ENCODE peak calls at places on chromosomes 12 and 14, in six cellular contexts. C is stomach, O is HL-60, Y is WERI-Rb-1, J is WTC11, I is thoracic aorta. E is an unnamed sample.

GRCh38 chr14:38442208-38442607 is 186.3 kb upstream of the CLEC14A start:
- DNase-seq in C (no peak), O (no peak), I (no peak), Y (no peak), J (no peak), E (no peak)

GRCh38 chr14:89247457-89248122 is 169.4 kb downstream of the FOXN3 start:
- DNase-seq in C (no peak), I (no peak), O (no peak), Y (no peak), J (no peak), E (no peak)

GRCh38 chr12:108689314-108690190 is 41.8 kb downstream of the CORO1C start:
- DNase-seq in O (peak), I (no peak), Y (no peak), C (no peak), J (no peak), E (no peak)

GRCh38 chr14:70018713-70019201 is 139.5 kb downstream of the SMOC1 start:
- DNase-seq in J (no peak), Y (no peak), I (no peak), O (no peak), C (peak), E (no peak)

GRCh38 chr14:105162374-105162979 is 6.1 kb downstream of the JAG2 start:
- DNase-seq in I (no peak), C (no peak), J (no peak), O (no peak), Y (no peak), E (peak)

GRCh38 chr12:7142057-7142644 is 12.0 kb downstream of the CLSTN3 start:
- DNase-seq in O (peak), I (no peak), J (peak), Y (peak), C (peak), E (peak)

GRCh38 chr12:63844391-63845341 is at the start of gene SRGAP1:
- DNase-seq in I (peak), Y (peak), O (peak), C (peak), J (no peak), E (peak)

GRCh38 chr12:132604108-132605054 is 6.0 kb downstream of the LRCOL1 start:
- DNase-seq in O (no peak), Y (peak), I (no peak), J (no peak), C (no peak), E (no peak)

GRCh38 chr12:22740656-22741350 is 115.8 kb downstream of the ETNK1 start:
- DNase-seq in I (no peak), Y (no peak), J (no peak), C (no peak), O (no peak), E (no peak)

GRCh38 chr12:4091001-4091789 is 182.4 kb upstream of the CCND2 start:
- DNase-seq in I (no peak), Y (no peak), C (no peak), O (peak), J (no peak), E (no peak)

GRCh38 chr12:120866143-120866542 is 38.0 kb downstream of the SPPL3 start:
- DNase-seq in C (no peak), Y (no peak), O (no peak), I (no peak), J (no peak), E (no peak)

GRCh38 chr12:13628067-13628466 is 353.3 kb downstream of the GRIN2B start:
- DNase-seq in C (no peak), J (peak), I (no peak), O (no peak), Y (no peak), E (no peak)

GRCh38 chr14:87994974-87995373 is 2.0 kb upstream of the GALC start:
- DNase-seq in J (no peak), O (peak), C (no peak), Y (no peak), I (no peak), E (peak)

GRCh38 chr12:85441740-85442139 is 161.7 kb downstream of the ALX1 start:
- DNase-seq in C (no peak), Y (peak), I (no peak), O (no peak), J (no peak), E (no peak)

GRCh38 chr14:104105071-104105821 is 19.7 kb downstream of the ASPG start:
- DNase-seq in Y (peak), I (no peak), O (no peak), J (peak), C (peak), E (no peak)

GRCh38 chr14:24392327-24393098 is 6.3 kb upstream of the NYNRIN start:
- DNase-seq in Y (no peak), I (no peak), O (no peak), J (no peak), C (no peak), E (no peak)
- TF ChIP-seq CTCF in Y (no peak), I (no peak), O (no peak), J (no peak), C (no peak), E (no peak)

DNA sequence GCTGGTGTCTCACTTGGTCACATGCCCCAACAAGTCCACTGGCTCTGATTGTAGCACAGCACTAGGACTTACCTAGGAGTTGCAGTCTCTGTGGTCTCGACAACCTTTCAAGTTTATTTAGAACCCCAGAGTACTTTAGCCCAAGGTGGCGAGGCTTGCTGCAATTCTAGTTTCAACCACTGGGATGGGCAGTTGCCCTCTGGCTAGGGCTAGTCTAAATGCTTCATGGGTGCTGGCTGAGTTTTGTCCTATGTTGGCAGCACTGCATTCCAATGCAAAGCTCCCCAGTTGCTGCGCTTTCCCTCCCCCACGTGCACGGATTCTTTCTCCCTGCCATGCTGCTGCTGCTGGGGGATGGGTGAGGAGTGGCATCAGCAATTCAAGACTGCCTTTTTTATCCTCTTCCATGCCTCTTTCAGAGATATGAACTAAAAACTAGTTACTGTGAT is 207.9 kb downstream of the SYNE2 start:
- DNase-seq in Y (peak), I (no peak), C (no peak), O (no peak), J (peak), E (no peak)
- TF ChIP-seq CTCF in Y (peak), I (no peak), C (peak), O (peak), J (peak), E (peak)

DNA sequence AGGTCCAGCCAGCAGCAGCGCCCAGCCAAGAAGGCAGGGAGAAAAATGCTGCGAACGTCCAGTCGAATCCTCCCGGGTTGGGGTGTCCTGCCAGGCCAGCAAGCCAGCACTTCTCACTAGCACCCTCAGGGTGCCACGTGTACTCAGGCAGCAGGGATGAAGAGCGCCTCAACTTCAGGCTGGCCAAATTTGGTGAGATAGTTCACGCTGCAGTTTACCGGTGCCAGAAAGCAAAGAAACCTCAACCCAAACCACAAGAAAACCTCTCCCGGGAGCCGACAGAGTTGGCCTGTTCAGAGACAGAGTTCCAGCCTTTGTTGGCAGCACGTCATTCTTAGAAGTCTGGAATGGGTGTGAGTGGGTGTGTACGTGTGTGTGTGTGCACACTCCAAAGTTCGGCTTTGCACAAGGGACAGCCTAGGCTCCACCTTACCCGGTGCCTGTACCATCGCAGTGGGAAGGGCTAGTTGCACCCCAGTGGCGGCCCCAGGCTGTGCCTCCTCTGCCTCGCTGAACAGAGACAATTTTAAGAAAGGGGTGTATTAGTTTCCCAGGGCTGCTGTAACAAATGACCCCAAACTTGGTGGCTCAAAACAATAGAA is 42.1 kb downstream of the ELK3 start:
- DNase-seq in O (peak), J (no peak), I (no peak), C (no peak), Y (no peak), E (no peak)
- TF ChIP-seq CTCF in O (no peak), J (no peak), I (no peak), C (no peak), Y (no peak), E (no peak)

DNA sequence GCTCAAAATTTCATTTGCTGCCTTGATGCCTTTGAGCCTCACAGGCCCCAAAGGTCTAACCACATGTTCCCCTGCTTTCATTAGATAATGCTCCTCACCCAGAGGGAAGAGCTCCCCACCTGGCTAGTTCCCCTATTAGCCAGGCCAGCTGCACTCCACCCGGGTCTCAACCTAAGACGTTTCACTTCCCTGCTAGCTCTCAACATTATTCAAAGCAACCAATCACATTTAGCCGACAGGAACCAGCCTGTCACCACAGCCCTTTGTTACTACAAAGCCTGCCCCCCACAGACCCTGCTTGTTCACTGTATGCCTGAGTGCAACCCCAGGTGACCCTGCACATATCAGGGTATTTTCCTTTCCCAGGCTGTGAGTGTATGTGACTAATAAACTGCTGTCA is 78.6 kb downstream of the SLC15A5 start:
- DNase-seq in I (no peak), O (peak), Y (peak), C (no peak), J (peak), E (no peak)
- TF ChIP-seq CTCF in I (no peak), O (no peak), Y (no peak), C (no peak), J (no peak), E (no peak)

GRCh38 chr14:27668531-27668930 is 1070.7 kb upstream of the NOVA1 start:
- DNase-seq in I (no peak), O (no peak), C (no peak), Y (no peak), J (no peak), E (no peak)

DNA sequence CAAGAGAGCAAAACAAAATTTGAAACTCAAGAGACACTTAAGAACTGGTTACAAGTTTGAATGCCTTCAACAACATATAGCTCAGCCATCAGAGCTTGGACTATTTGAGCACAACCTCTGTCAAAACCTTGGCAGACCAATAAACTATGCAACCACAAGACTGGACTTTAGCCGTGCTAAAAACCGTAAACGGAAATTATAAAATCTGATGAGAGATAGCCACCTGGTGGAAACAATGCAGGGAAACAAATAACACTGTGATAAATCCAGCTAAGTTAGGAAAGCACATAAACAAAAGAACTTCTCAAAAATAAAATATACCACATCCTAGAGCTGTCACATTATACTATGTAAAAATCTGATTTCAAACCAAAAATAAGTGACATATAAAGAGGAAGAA is 1074.2 kb upstream of the NOVA1 start:
- DNase-seq in C (no peak), I (no peak), Y (no peak), O (no peak), J (no peak), E (no peak)
- TF ChIP-seq CTCF in C (no peak), I (no peak), Y (no peak), O (no peak), J (no peak), E (no peak)